ENCODE peak calls at places on chromosomes 4 and X, in seven cellular contexts. C, P, O, I, K, A and X are unnamed samples.

GRCh38 chr4:167321299-167321698 is 87.0 kb upstream of the SPOCK3 start:
- DNase-seq in P (no peak), O (no peak), A (no peak), K (no peak), C (no peak), I (no peak), X (no peak)

GRCh38 chrX:120672389-120672788 is 42.5 kb upstream of the C1GALT1C1 start:
- DNase-seq in C (peak), P (no peak), K (peak), O (peak), A (peak), I (no peak), X (no peak)

GRCh38 chr4:28225005-28225404 is 1364.4 kb downstream of the STIM2 start:
- DNase-seq in K (no peak), P (no peak), I (peak), O (no peak), C (no peak), A (peak), X (no peak)

GRCh38 chrX:45758738-45759397 is 558.2 kb upstream of the DIPK2B start:
- DNase-seq in P (no peak), I (no peak), A (no peak), K (no peak), O (no peak), C (no peak), X (no peak)

GRCh38 chrX:140157143-140157542 is 191.8 kb upstream of the CXorf66 start:
- DNase-seq in A (peak), I (no peak), P (no peak), K (no peak), O (no peak), C (no peak), X (no peak)

GRCh38 chr4:98987720-98988119 is 7.8 kb upstream of the METAP1 start:
- DNase-seq in P (no peak), K (no peak), A (no peak), I (no peak), O (no peak), C (no peak), X (no peak)

GRCh38 chrX:16695079-16695676 is 17.3 kb downstream of the CTPS2 start:
- DNase-seq in C (peak), I (peak), A (peak), K (peak), P (peak), O (no peak), X (peak)

GRCh38 chrX:23317799-23318724 is 16.6 kb upstream of the PTCHD1 start:
- DNase-seq in A (peak), P (no peak), O (no peak), I (peak), C (no peak), K (no peak), X (no peak)

GRCh38 chr4:65668201-65669007 is 1.9 kb downstream of the EPHA5 start:
- DNase-seq in O (no peak), P (peak), K (peak), A (peak), C (peak), I (peak), X (no peak)

GRCh38 chr4:95547708-95548471 is 883 bp downstream of the UNC5C start:
- DNase-seq in P (peak), I (peak), A (peak), K (no peak), C (peak), O (no peak), X (no peak)
- H3K4me3 ChIP-seq in P (peak), I (peak), A (peak), K (peak), C (peak), O (peak), X (no peak)

GRCh38 chr4:15982833-15983528 is 20.0 kb upstream of the FGFBP2 start:
- DNase-seq in O (no peak), P (no peak), C (no peak), A (no peak), I (no peak), K (no peak), X (no peak)

GRCh38 chr4:15988222-15988621 is 25.2 kb upstream of the FGFBP2 start:
- DNase-seq in A (no peak), K (no peak), I (no peak), C (no peak), O (no peak), P (no peak), X (no peak)

GRCh38 chr4:15990570-15991285 is 27.8 kb upstream of the FGFBP2 start:
- DNase-seq in P (no peak), C (no peak), A (no peak), I (no peak), K (no peak), O (no peak), X (no peak)

GRCh38 chr4:15989431-15989830 is 26.5 kb upstream of the FGFBP2 start:
- DNase-seq in I (no peak), P (no peak), O (no peak), C (no peak), A (no peak), K (no peak), X (no peak)

GRCh38 chr4:15986900-15987299 is 23.9 kb upstream of the FGFBP2 start:
- DNase-seq in O (no peak), C (no peak), P (no peak), I (no peak), A (no peak), K (no peak), X (no peak)
- H3K4me3 ChIP-seq in O (no peak), C (no peak), P (no peak), I (no peak), A (no peak), K (no peak), X (no peak)

DNA sequence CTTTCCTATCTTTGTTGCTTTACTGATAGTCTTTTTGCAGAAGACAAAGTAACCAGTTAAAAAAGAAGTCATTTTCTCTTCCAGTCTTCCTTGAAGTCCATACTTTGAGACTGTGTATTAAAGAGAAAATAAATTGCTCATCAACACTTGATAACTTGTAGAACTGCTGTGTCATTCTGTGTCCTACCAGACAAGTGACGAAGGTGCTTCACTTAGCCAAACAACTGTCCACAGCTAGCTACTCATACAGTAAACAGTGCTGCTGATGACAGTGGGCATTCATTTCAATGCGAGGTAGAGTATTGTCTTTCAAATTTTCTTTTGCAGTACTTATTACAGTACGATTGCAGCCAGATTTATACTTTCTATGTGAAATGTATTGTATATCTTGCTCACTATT is 11.5 kb downstream of the COL25A1 start:
- DNase-seq in A (no peak), C (no peak), O (no peak), I (no peak), P (no peak), K (no peak), X (no peak)
- H3K4me3 ChIP-seq in A (no peak), C (no peak), O (no peak), I (no peak), P (no peak), K (no peak), X (no peak)

GRCh38 chrX:108437789-108438623 is at the start of gene COL4A6:
- DNase-seq in A (no peak), K (no peak), C (no peak), I (peak), P (no peak), O (no peak), X (no peak)
- H3K4me3 ChIP-seq in A (peak), K (peak), C (peak), I (peak), P (peak), O (peak), X (no peak)

GRCh38 chrX:153727108-153727931 is 2.7 kb downstream of the ABCD1 start:
- DNase-seq in A (peak), O (no peak), K (no peak), C (peak), I (no peak), P (peak), X (no peak)
- H3K4me3 ChIP-seq in A (no peak), O (no peak), K (peak), C (peak), I (peak), P (no peak), X (peak)

DNA sequence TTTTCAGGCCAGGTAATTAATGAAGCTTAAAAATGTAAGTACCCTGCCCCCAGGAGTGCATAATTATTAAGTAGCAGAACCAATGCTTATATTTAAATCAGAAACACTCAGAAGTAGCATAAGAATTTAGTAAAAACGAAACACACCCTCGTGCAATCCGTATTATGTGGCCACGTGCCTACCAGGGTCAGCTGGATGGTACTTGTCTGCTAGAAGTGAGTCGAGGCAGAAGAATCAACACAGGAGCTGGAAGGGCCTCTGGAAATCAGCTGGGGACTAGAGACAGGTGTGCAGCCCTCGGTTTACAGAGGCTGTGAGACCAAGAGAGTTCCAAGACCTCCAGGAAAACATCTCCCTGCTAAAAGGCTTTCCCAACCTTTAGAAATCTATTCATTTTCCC is 559 bp upstream of the FAM47E start:
- DNase-seq in C (no peak), A (no peak), O (no peak), I (no peak), P (no peak), K (no peak), X (no peak)
- H3K4me3 ChIP-seq in C (peak), A (no peak), O (peak), I (peak), P (peak), K (peak), X (no peak)